ENCODE peak calls at places on chromosomes 3 and 15, in six cellular contexts. One of them, this sample, is unnamed.

GRCh38 chr3:24508423-24508839 is 13.8 kb upstream of the THRB start:
- DNase-seq in H1: no peak
- DNase-seq in K562: no peak
- DNase-seq in GM12878: no peak
- DNase-seq in GM12891: no peak
- DNase-seq in HepG2: no peak
- DNase-seq in this sample: no peak

GRCh38 chr3:62636235-62636826 is 238.9 kb downstream of the CADPS start:
- DNase-seq in K562: no peak
- DNase-seq in HepG2: no peak
- DNase-seq in GM12878: no peak
- DNase-seq in GM12891: no peak
- DNase-seq in H1: no peak
- DNase-seq in this sample: no peak

GRCh38 chr3:192434186-192434585 is 293.2 kb downstream of the FGF12 start:
- DNase-seq in H1: no peak
- DNase-seq in GM12891: no peak
- DNase-seq in GM12878: no peak
- DNase-seq in HepG2: no peak
- DNase-seq in K562: no peak
- DNase-seq in this sample: no peak

GRCh38 chr3:129030611-129031010 is 29.5 kb downstream of the EFCC1 start:
- DNase-seq in GM12878: no peak
- DNase-seq in H1: no peak
- DNase-seq in GM12891: no peak
- DNase-seq in K562: no peak
- DNase-seq in HepG2: no peak
- DNase-seq in this sample: no peak

GRCh38 chr15:66850078-66850991 is 148.3 kb downstream of the SMAD6 start:
- DNase-seq in H1: no peak
- DNase-seq in GM12891: no peak
- DNase-seq in GM12878: no peak
- DNase-seq in HepG2: no peak
- DNase-seq in K562: peak; percentile 72
- DNase-seq in this sample: no peak

GRCh38 chr15:27067175-27067574 is 96.2 kb downstream of the GABRG3 start:
- DNase-seq in GM12878: no peak
- DNase-seq in GM12891: no peak
- DNase-seq in HepG2: no peak
- DNase-seq in H1: no peak
- DNase-seq in K562: no peak
- DNase-seq in this sample: no peak

GRCh38 chr3:125039897-125040175 is 16.0 kb downstream of the HEG1 start:
- DNase-seq in GM12878: no peak
- DNase-seq in H1: no peak
- DNase-seq in HepG2: no peak
- DNase-seq in K562: no peak
- DNase-seq in GM12891: no peak
- DNase-seq in this sample: no peak

GRCh38 chr3:28808068-28808467 is 459.4 kb upstream of the AZI2 start:
- DNase-seq in GM12878: no peak
- DNase-seq in H1: no peak
- DNase-seq in GM12891: no peak
- DNase-seq in K562: no peak
- DNase-seq in HepG2: no peak
- DNase-seq in this sample: no peak

GRCh38 chr15:67228286-67228685 is 26.2 kb downstream of the AAGAB start:
- DNase-seq in K562: no peak
- DNase-seq in H1: no peak
- DNase-seq in GM12891: no peak
- DNase-seq in HepG2: no peak
- DNase-seq in GM12878: no peak
- DNase-seq in this sample: no peak

GRCh38 chr15:28977377-28978010 is 91.7 kb downstream of the APBA2 start:
- DNase-seq in H1: peak; percentile 19
- DNase-seq in GM12878: no peak
- DNase-seq in K562: no peak
- DNase-seq in GM12891: no peak
- DNase-seq in HepG2: no peak
- DNase-seq in this sample: no peak

DNA sequence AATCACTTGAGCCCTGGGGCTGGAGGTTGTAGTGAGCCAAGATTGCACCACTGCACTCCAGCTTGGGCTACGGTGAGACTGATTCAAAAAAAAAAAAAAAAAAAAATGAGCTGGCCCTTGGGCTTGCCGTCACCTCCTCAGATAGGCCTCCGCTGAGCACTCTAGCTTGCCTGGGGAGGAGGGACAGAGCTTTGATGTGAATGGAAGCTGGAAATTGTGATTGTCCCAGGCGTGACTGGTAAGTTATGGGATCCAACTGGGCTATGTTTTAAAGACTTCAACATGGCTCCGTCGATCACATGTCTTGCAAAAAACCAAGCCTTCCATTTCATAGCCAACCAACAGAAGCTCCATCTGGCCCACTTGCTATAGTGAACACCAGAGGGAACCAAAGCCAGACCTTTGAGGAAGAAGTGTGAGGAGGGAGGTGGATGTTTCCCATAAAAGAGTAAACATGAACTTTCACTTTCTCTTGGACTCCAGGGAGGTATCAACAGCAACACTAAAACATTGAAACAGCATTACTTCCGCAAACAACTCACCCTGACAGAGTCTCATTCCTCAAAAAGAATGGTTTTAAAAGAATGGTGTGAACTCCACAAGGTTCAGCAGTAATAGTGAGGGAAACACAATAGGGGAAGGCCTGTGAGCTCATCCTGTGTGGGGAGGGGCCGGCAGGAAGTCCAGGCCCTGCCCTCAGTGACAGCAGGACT is 59.3 kb upstream of the IL12A start:
- DNase-seq in H1: no peak
- DNase-seq in HepG2: peak; percentile 80
- DNase-seq in GM12878: no peak
- DNase-seq in K562: peak; percentile 8
- DNase-seq in GM12891: no peak
- DNase-seq in this sample: no peak
- TF ChIP-seq POLR2A in H1: no peak
- TF ChIP-seq POLR2A in HepG2: no peak
- TF ChIP-seq POLR2A in GM12878: no peak
- TF ChIP-seq POLR2A in K562: no peak
- TF ChIP-seq POLR2A in GM12891: no peak
- TF ChIP-seq POLR2A in this sample: no peak

GRCh38 chr15:20340931-20341661 is 200.5 kb downstream of the GOLGA6L6 start:
- DNase-seq in K562: no peak
- DNase-seq in H1: no peak
- DNase-seq in HepG2: no peak
- DNase-seq in GM12891: no peak
- DNase-seq in GM12878: no peak
- DNase-seq in this sample: no peak
- TF ChIP-seq TAF1 in K562: no peak
- TF ChIP-seq TAF1 in H1: no peak
- TF ChIP-seq TAF1 in HepG2: no peak
- TF ChIP-seq TAF1 in GM12891: no peak
- TF ChIP-seq TAF1 in GM12878: no peak
- TF ChIP-seq TAF1 in this sample: no peak

GRCh38 chr3:42880183-42880582 is 4.5 kb upstream of the CYP8B1 start:
- DNase-seq in GM12878: no peak
- DNase-seq in HepG2: no peak
- DNase-seq in GM12891: no peak
- DNase-seq in K562: no peak
- DNase-seq in H1: no peak
- DNase-seq in this sample: no peak

GRCh38 chr3:42876940-42877720 is 1.5 kb upstream of the CYP8B1 start:
- DNase-seq in HepG2: no peak
- DNase-seq in K562: no peak
- DNase-seq in H1: no peak
- DNase-seq in GM12891: no peak
- DNase-seq in GM12878: no peak
- DNase-seq in this sample: no peak

GRCh38 chr3:42876401-42876800 is 722 bp upstream of the CYP8B1 start:
- DNase-seq in H1: no peak
- DNase-seq in HepG2: no peak
- DNase-seq in GM12878: no peak
- DNase-seq in GM12891: no peak
- DNase-seq in K562: no peak
- DNase-seq in this sample: no peak

GRCh38 chr3:42884324-42884723 is 8.6 kb upstream of the CYP8B1 start:
- DNase-seq in H1: no peak
- DNase-seq in HepG2: peak; percentile 35
- DNase-seq in K562: no peak
- DNase-seq in GM12891: no peak
- DNase-seq in GM12878: no peak
- DNase-seq in this sample: no peak

GRCh38 chr3:42880601-42881451 is 5.1 kb upstream of the CYP8B1 start:
- DNase-seq in GM12891: peak; percentile 93
- DNase-seq in GM12878: peak; percentile 42
- DNase-seq in H1: peak; percentile 74
- DNase-seq in K562: peak; percentile 94
- DNase-seq in HepG2: peak; percentile 66
- DNase-seq in this sample: peak; percentile 93
- TF ChIP-seq POLR2A in GM12891: no peak
- TF ChIP-seq POLR2A in GM12878: peak; percentile 60
- TF ChIP-seq POLR2A in H1: no peak
- TF ChIP-seq POLR2A in K562: peak; percentile 40
- TF ChIP-seq POLR2A in HepG2: no peak
- TF ChIP-seq POLR2A in this sample: no peak

DNA sequence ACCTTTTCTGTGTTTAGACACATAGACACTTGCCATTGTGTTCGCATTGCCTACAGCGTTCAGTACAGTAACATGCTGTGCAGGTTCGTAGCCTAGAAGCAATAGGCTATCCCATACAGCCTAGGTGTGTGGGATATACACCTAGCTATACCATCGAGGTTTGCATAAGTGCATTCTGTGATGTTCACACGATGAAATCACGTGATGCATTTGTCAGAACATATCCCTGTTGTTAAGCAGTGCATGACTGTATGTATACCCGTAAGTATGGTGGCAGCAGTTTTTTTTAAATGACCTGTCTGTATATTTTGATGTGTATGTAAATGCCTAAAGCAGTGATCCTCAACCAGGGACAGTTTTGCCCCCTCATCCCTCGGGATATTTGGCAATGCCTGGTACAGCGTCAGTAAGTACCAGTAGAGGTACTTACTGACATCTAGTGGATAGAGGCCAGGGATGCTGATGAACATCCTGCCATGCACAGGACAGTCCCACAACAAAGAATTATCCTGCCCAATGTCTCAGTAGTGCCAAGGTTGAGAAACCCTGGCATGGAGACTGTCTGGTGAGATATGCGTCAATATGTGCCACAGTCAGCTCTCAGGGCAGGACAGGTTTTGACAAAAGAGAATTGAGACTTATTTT is 129.1 kb downstream of the HCN4 start:
- DNase-seq in H1: no peak
- DNase-seq in GM12878: no peak
- DNase-seq in GM12891: no peak
- DNase-seq in K562: no peak
- DNase-seq in HepG2: no peak
- DNase-seq in this sample: no peak
- TF ChIP-seq TAF1 in H1: no peak
- TF ChIP-seq TAF1 in GM12878: no peak
- TF ChIP-seq TAF1 in GM12891: no peak
- TF ChIP-seq TAF1 in K562: no peak
- TF ChIP-seq TAF1 in HepG2: no peak
- TF ChIP-seq TAF1 in this sample: no peak

DNA sequence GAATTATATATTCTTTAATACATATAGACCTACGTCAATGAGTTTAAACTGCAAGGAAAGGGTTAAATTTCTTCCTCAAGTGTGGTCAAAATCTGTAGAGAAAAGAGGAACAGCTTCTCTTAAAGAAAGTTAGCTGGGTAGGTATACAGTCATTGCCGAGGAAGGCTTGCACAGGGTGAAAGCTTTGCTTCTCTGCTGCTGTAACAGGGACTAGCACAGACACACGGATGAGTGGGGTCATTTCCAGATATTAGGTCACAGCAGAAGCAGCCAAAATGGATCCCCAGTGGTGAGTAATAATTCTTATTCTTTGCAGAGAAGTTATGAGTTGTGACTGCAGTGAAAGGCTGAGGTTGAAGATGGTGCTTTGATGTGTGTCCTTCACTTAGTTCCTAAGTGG is at the start of gene CD86:
- DNase-seq in GM12891: peak; percentile 42
- DNase-seq in H1: no peak
- DNase-seq in K562: no peak
- DNase-seq in HepG2: no peak
- DNase-seq in GM12878: peak; percentile 77
- DNase-seq in this sample: peak; percentile 28
- TF ChIP-seq POLR2A in GM12891: peak; percentile 76
- TF ChIP-seq POLR2A in H1: no peak
- TF ChIP-seq POLR2A in K562: no peak
- TF ChIP-seq POLR2A in HepG2: no peak
- TF ChIP-seq POLR2A in GM12878: peak; percentile 79
- TF ChIP-seq POLR2A in this sample: peak; percentile 64

GRCh38 chr3:101259485-101260341 is 60.7 kb downstream of the IMPG2 start:
- DNase-seq in H1: no peak
- DNase-seq in GM12878: no peak
- DNase-seq in GM12891: no peak
- DNase-seq in K562: no peak
- DNase-seq in HepG2: no peak
- DNase-seq in this sample: no peak
- TF ChIP-seq TAF1 in H1: no peak
- TF ChIP-seq TAF1 in GM12878: no peak
- TF ChIP-seq TAF1 in GM12891: no peak
- TF ChIP-seq TAF1 in K562: no peak
- TF ChIP-seq TAF1 in HepG2: no peak
- TF ChIP-seq TAF1 in this sample: no peak